ENCODE peak calls at places on chromosomes 16 and 17, in six cellular contexts. I is SK-N-SH, K is HL-60, N is H1, G is sigmoid colon, T is HCT116. X is an unnamed sample.
A peak's percentile ranks its signal among the peaks of the same experiment; 100 is the strongest.

GRCh38 chr17:29633886-29634285 is 11.2 kb upstream of the CORO6 start:
- DNase-seq in I (no peak), K (no peak), N (no peak), G (no peak), T (no peak), X (no peak)

GRCh38 chr16:11587643-11588247 is 1.0 kb upstream of the LITAF start:
- DNase-seq in I (peak; percentile 84), K (no peak), N (no peak), G (no peak), T (no peak), X (no peak)

GRCh38 chr16:28162326-28162877 is 49.4 kb downstream of the XPO6 start:
- DNase-seq in I (no peak), K (no peak), N (no peak), G (no peak), T (no peak), X (no peak)

GRCh38 chr16:3131755-3132377 is 3.0 kb upstream of the ZNF213 start:
- DNase-seq in I (peak; percentile 68), K (peak; percentile 64), N (peak; percentile 85), G (no peak), T (no peak), X (peak; percentile 48)

GRCh38 chr17:29145289-29146058 is 34.7 kb downstream of the MYO18A start:
- DNase-seq in I (peak; percentile 66), K (peak; percentile 87), N (no peak), G (peak; percentile 87), T (no peak), X (peak; percentile 69)

GRCh38 chr17:22463110-22463850 is 771.0 kb downstream of the KCNJ18 start:
- DNase-seq in I (no peak), K (no peak), N (no peak), G (no peak), T (no peak), X (no peak)

GRCh38 chr17:6636105-6636504 is 4.4 kb downstream of the KIAA0753 start:
- DNase-seq in I (no peak), K (no peak), N (no peak), G (no peak), T (no peak), X (no peak)

GRCh38 chr16:47806309-47806847 is 345.2 kb downstream of the PHKB start:
- DNase-seq in I (no peak), K (no peak), N (no peak), G (no peak), T (no peak), X (no peak)

GRCh38 chr16:27851586-27851985 is 211.9 kb downstream of the GSG1L start:
- DNase-seq in I (no peak), K (no peak), N (no peak), G (peak; percentile 36), T (no peak), X (no peak)

GRCh38 chr16:6682142-6682811 is 650.4 kb upstream of the RBFOX1 start:
- DNase-seq in I (peak; percentile 53), K (peak; percentile 33), N (peak; percentile 85), G (no peak), T (no peak), X (peak; percentile 31)

GRCh38 chr17:63838586-63839184 is 3.8 kb downstream of the SMARCD2 start:
- DNase-seq in I (no peak), K (peak; percentile 56), N (no peak), G (peak; percentile 99), T (no peak), X (peak; percentile 94)

GRCh38 chr17:32452281-32452680 is 8.0 kb downstream of the PSMD11 start:
- DNase-seq in I (no peak), K (no peak), N (no peak), G (no peak), T (no peak), X (no peak)

GRCh38 chr17:49522329-49522890 is 27.3 kb downstream of the NGFR start:
- DNase-seq in I (peak; percentile 23), K (no peak), N (peak; percentile 40), G (no peak), T (no peak), X (no peak)

GRCh38 chr16:67537636-67538591 is 9.3 kb downstream of the RIPOR1 start:
- DNase-seq in I (peak; percentile 85), K (no peak), N (peak; percentile 67), G (peak; percentile 75), T (no peak), X (peak; percentile 58)
- TF ChIP-seq POLR2AphosphoS5 in I (no peak), K (no peak), N (no peak), G (no peak), T (no peak), X (peak; percentile 23)

GRCh38 chr16:81537721-81538561 is 93.3 kb downstream of the CMIP start:
- DNase-seq in I (no peak), K (no peak), N (no peak), G (no peak), T (no peak), X (no peak)
- TF ChIP-seq CTCF in I (no peak), K (no peak), N (no peak), G (no peak), T (no peak), X (no peak)

DNA sequence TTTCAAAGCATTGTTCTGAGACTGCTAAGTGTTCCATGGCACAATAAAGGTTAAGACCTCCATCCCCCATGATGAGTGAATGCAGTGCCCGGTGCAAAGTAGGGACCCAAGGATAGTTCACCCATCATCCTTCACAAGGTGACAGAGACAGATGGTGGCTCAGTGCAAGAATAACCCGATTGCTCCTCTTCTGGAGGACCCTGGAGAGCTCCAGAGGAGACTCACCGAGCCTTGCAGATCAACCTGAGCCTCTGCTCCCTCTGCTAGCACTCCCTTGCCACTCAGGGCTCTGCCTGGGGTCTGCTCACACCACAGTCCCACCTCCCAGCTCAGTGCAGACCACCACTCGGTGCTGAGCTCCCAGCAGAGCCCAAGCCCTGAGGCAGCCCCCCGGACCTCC is 49.3 kb downstream of the C16orf78 start:
- DNase-seq in I (no peak), K (no peak), N (no peak), G (no peak), T (no peak), X (no peak)
- TF ChIP-seq POLR2AphosphoS5 in I (no peak), K (no peak), N (no peak), G (no peak), T (no peak), X (no peak)

GRCh38 chr17:38454528-38454927 is 26.3 kb downstream of the ARHGAP23 start:
- DNase-seq in I (peak; percentile 84), K (no peak), N (no peak), G (peak; percentile 96), T (peak; percentile 49), X (peak; percentile 63)

GRCh38 chr17:38457577-38458371 is 29.5 kb downstream of the ARHGAP23 start:
- DNase-seq in I (no peak), K (no peak), N (no peak), G (no peak), T (no peak), X (no peak)

GRCh38 chr17:38453951-38454421 is 25.7 kb downstream of the ARHGAP23 start:
- DNase-seq in I (peak; percentile 78), K (no peak), N (no peak), G (no peak), T (no peak), X (no peak)

GRCh38 chr17:38455288-38455915 is 27.1 kb downstream of the ARHGAP23 start:
- DNase-seq in I (peak; percentile 67), K (no peak), N (no peak), G (no peak), T (no peak), X (no peak)

GRCh38 chr17:38456031-38456815 is 28.0 kb downstream of the ARHGAP23 start:
- DNase-seq in I (no peak), K (no peak), N (no peak), G (no peak), T (no peak), X (no peak)
- TF ChIP-seq CTCF in I (no peak), K (no peak), N (peak; percentile 19), G (no peak), T (peak; percentile 39), X (no peak)

GRCh38 chr17:78384479-78385175 is 6.2 kb downstream of the PGS1 start:
- DNase-seq in I (no peak), K (peak; percentile 40), N (no peak), G (no peak), T (no peak), X (no peak)

GRCh38 chr17:78380370-78380769 is 1.9 kb downstream of the PGS1 start:
- DNase-seq in I (no peak), K (no peak), N (no peak), G (no peak), T (no peak), X (no peak)

GRCh38 chr17:78387982-78388941 is 9.8 kb downstream of the PGS1 start:
- DNase-seq in I (no peak), K (peak; percentile 93), N (no peak), G (peak; percentile 87), T (no peak), X (no peak)

GRCh38 chr17:78381601-78382168 is 3.2 kb downstream of the PGS1 start:
- DNase-seq in I (no peak), K (peak; percentile 42), N (no peak), G (no peak), T (no peak), X (no peak)

DNA sequence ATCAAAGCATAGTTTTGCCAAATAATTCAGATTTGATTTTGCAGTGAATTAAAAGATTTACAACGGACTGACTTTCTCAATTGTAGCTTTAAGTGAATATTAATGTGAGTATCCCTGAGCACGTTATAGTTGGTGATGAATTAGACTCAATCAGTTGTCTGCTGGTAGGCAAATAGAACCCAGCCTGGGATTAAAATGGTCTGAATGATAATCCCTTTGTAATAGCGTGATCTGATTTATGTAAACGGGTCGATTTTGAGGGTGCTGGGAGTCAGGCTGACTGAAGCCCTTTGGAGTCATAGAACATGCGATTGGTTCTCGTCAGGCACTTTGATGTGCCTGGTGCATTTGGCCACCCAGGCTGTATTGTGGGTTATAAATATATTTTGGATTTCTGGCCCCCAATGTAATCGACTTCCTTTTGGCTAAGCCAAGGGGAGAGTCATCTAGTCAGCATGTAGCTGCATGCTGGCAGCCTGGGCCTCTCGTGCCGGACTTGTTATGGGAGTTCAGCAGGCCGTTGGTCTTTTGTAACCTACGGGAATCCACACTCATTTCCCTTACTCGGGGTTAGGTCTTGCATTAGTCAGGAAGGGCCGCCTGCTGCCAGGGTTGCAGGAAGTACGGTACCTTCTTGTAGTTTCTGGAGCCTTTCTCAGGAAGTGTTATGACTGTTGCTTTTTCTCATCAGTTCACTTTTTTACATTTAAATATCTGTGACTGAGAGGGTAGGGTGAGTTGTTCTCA is 5.4 kb downstream of the PGS1 start:
- DNase-seq in I (no peak), K (peak; percentile 95), N (no peak), G (peak; percentile 93), T (no peak), X (peak; percentile 57)
- TF ChIP-seq POLR2AphosphoS5 in I (no peak), K (peak; percentile 63), N (no peak), G (peak; percentile 56), T (no peak), X (peak; percentile 63)

DNA sequence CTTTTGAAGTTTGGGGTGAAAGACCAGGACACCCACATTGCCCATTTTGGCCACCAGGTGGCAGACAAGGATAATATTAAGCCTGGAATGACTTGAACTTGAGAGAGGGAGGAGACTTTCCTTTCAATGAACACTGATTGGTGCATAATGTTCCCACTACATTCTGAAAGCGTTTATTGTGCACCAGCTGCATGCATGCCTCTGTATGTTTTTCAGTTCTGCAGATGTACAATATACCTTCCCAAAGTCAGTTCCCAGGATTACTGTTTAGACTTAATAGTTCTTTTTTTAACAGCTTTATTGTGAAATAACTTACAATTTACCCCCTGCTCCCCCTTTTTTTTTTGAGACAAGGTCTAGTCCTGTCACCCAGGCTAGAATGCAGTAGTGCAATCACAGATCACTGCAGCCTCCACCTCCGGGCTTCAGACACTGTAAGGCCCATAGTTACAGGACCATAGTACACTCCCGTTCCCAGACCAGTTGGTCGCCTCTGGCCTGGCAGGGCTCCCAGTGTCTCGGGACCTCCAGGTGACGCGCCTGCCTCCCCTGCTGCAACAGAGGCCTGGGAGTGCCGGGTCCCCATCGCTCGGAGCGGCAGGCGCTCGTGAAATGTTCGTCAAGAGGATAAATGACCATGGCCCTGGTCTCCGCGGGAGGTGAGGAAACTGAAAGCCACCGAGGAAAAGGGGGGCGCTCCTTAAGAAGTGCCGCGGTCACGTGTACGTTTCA is 12.2 kb downstream of the CES2 start:
- DNase-seq in I (peak; percentile 88), K (peak; percentile 79), N (peak; percentile 94), G (peak; percentile 87), T (peak; percentile 81), X (peak; percentile 89)
- TF ChIP-seq CTCF in I (peak; percentile 91), K (peak; percentile 83), N (peak; percentile 74), G (peak; percentile 88), T (peak; percentile 92), X (no peak)